ENCODE peak calls at places on chromosomes 2 and 18, in ten cellular contexts. V is activated T-cell treated with anti-CD3 and anti-CD28 coated beads, Interleukin-2, amount 50 U/mL, for 4 hours; B is type B pancreatic cell; F is A549; I is CD4-positive, alpha-beta T cell; N is NCI-H1105; U is mesothelial cell of epicardium; D is iPS DF 6.9; Z is AG10803; H is HCEC 1CT. W is an unnamed sample.

GRCh38 chr2:177830881-177831386 is 241.6 kb downstream of the PDE11A start:
- DNase-seq in F (no peak), D (no peak), V (no peak), B (no peak), Z (no peak), U (no peak), I (no peak), N (no peak), H (no peak), W (no peak)

GRCh38 chr2:221377597-221377996 is 194.5 kb downstream of the EPHA4 start:
- DNase-seq in D (no peak), Z (no peak), I (no peak), N (no peak), B (no peak), V (no peak), F (no peak), U (no peak), H (no peak), W (no peak)

GRCh38 chr2:8966123-8966908 is 37.2 kb downstream of the MBOAT2 start:
- DNase-seq in Z (peak; percentile 34), N (no peak), V (no peak), U (no peak), D (no peak), F (no peak), B (no peak), H (no peak), I (no peak), W (no peak)

GRCh38 chr2:84906108-84906899 is 848 bp downstream of the TMSB10 start:
- DNase-seq in B (no peak), Z (no peak), U (no peak), I (no peak), F (no peak), N (no peak), H (no peak), D (no peak), V (peak; percentile 58), W (no peak)

GRCh38 chr2:240925191-240925575 is 19.0 kb downstream of the CROCC2 start:
- DNase-seq in B (peak; percentile 69), I (no peak), N (no peak), F (no peak), H (no peak), U (peak; percentile 20), Z (no peak), D (no peak), V (peak; percentile 4), W (peak; percentile 10)

GRCh38 chr2:202375006-202375610 is 1.0 kb upstream of the BMPR2 start:
- DNase-seq in D (no peak), H (peak; percentile 58), F (no peak), B (peak; percentile 82), I (peak; percentile 18), U (peak; percentile 40), V (peak; percentile 37), N (peak; percentile 33), Z (peak; percentile 77), W (peak; percentile 64)

GRCh38 chr18:9905401-9905922 is 8.4 kb upstream of the VAPA start:
- DNase-seq in I (no peak), B (no peak), H (no peak), U (no peak), F (no peak), N (no peak), D (no peak), V (no peak), Z (peak; percentile 29), W (no peak)

GRCh38 chr2:2843969-2844548 is 513.0 kb upstream of the MYT1L start:
- DNase-seq in N (no peak), I (no peak), U (no peak), B (no peak), Z (no peak), F (no peak), H (no peak), D (peak; percentile 33), V (no peak), W (peak; percentile 35)

GRCh38 chr18:60232541-60232940 is 140.0 kb downstream of the MC4R start:
- DNase-seq in F (peak; percentile 5), U (no peak), V (no peak), N (no peak), B (no peak), H (peak; percentile 12), Z (peak; percentile 33), I (no peak), D (no peak), W (no peak)

GRCh38 chr18:50619833-50620232 is 59.9 kb downstream of the MAPK4 start:
- DNase-seq in U (no peak), F (no peak), D (no peak), Z (no peak), I (no peak), N (no peak), V (no peak), B (no peak), H (no peak), W (no peak)

GRCh38 chr2:120398961-120399888 is 53.3 kb downstream of the INHBB start:
- DNase-seq in Z (no peak), D (no peak), V (no peak), N (no peak), I (no peak), U (no peak), B (peak; percentile 65), H (no peak), F (peak; percentile 94), W (no peak)

GRCh38 chr2:46171996-46172546 is 125.1 kb upstream of the EPAS1 start:
- DNase-seq in B (no peak), I (no peak), V (no peak), F (no peak), U (no peak), Z (no peak), N (peak; percentile 8), H (no peak), D (no peak), W (no peak)

GRCh38 chr2:177748360-177748759 is 324.2 kb downstream of the PDE11A start:
- DNase-seq in I (no peak), Z (no peak), U (no peak), V (no peak), H (no peak), N (no peak), B (no peak), F (no peak), D (no peak), W (no peak)

GRCh38 chr2:25879133-25879730 is 945 bp upstream of the ASXL2 start:
- DNase-seq in I (no peak), Z (peak; percentile 60), H (peak; percentile 69), B (no peak), V (no peak), F (no peak), D (no peak), N (no peak), U (no peak), W (no peak)

GRCh38 chr2:176291768-176292393 is 22.6 kb downstream of the MTX2 start:
- DNase-seq in V (no peak), F (no peak), U (no peak), N (no peak), D (no peak), Z (no peak), B (no peak), I (no peak), H (no peak), W (no peak)

GRCh38 chr2:235850771-235851551 is 317.2 kb downstream of the GBX2 start:
- DNase-seq in H (no peak), I (no peak), D (no peak), B (no peak), N (no peak), V (no peak), F (no peak), Z (no peak), U (no peak), W (peak; percentile 18)

GRCh38 chr2:234240917-234241316 is 190.4 kb downstream of the SPP2 start:
- DNase-seq in Z (peak; percentile 80), F (no peak), V (no peak), B (no peak), I (no peak), N (no peak), H (peak; percentile 91), U (no peak), D (no peak), W (no peak)

GRCh38 chr2:240528406-240529040 is 29.3 kb downstream of the ANKMY1 start:
- DNase-seq in H (no peak), U (no peak), D (no peak), F (no peak), N (no peak), I (no peak), B (peak; percentile 47), V (no peak), Z (no peak), W (no peak)

GRCh38 chr2:41853427-41854191 is 194.2 kb upstream of the PKDCC start:
- DNase-seq in V (no peak), I (no peak), F (peak; percentile 61), Z (peak; percentile 63), D (peak; percentile 31), B (no peak), U (no peak), H (peak; percentile 49), N (peak; percentile 33), W (peak; percentile 70)

GRCh38 chr2:162915858-162916257 is 77.3 kb upstream of the KCNH7 start:
- DNase-seq in D (no peak), H (no peak), B (no peak), Z (no peak), I (no peak), N (no peak), U (no peak), V (no peak), F (no peak), W (no peak)

GRCh38 chr18:39796413-39796812 is 2158.6 kb upstream of the PIK3C3 start:
- DNase-seq in H (no peak), U (no peak), N (no peak), D (no peak), I (no peak), B (no peak), V (no peak), Z (no peak), F (no peak), W (no peak)

GRCh38 chr2:179486969-179487752 is 222.5 kb upstream of the SESTD1 start:
- DNase-seq in V (no peak), Z (no peak), I (no peak), N (peak; percentile 63), F (no peak), D (no peak), H (no peak), U (no peak), B (no peak), W (no peak)

GRCh38 chr18:60067426-60068210 is 167.8 kb downstream of the PMAIP1 start:
- DNase-seq in V (no peak), B (no peak), I (no peak), H (no peak), Z (no peak), F (no peak), U (no peak), D (no peak), N (peak; percentile 66), W (no peak)

GRCh38 chr18:22223263-22223960 is 54.0 kb downstream of the GATA6 start:
- DNase-seq in B (peak; percentile 73), H (peak; percentile 70), Z (peak; percentile 73), D (no peak), U (peak; percentile 32), V (no peak), F (peak; percentile 71), N (peak; percentile 16), I (no peak), W (peak; percentile 21)

GRCh38 chr18:50869150-50869549 is 9.8 kb upstream of the ME2 start:
- DNase-seq in H (no peak), V (no peak), B (no peak), N (no peak), U (no peak), F (no peak), Z (no peak), I (no peak), D (no peak), W (no peak)

GRCh38 chr2:227615906-227616305 is 1.3 kb upstream of the SCYGR3 start:
- DNase-seq in V (no peak), B (no peak), U (no peak), I (no peak), F (no peak), N (no peak), D (no peak), Z (no peak), H (no peak), W (no peak)

GRCh38 chr18:30679285-30679930 is 363.1 kb downstream of the DSC3 start:
- DNase-seq in F (no peak), Z (no peak), I (no peak), D (no peak), B (no peak), H (no peak), V (no peak), U (no peak), N (no peak), W (no peak)

GRCh38 chr2:157625311-157625710 is 3.4 kb downstream of the ACVR1C start:
- DNase-seq in Z (no peak), I (no peak), U (no peak), B (no peak), F (no peak), V (no peak), N (no peak), D (no peak), H (no peak), W (no peak)

W was measured in WTC11.